ENCODE peak calls at places on chromosomes 5 and 9, in eight cellular contexts. N, P, Z, Y, T, K, V and I are unnamed samples.

GRCh38 chr5:132821791-132822190 is 8.7 kb downstream of the SHROOM1 start:
- DNase-seq in N (no peak), P (peak; percentile 1), Z (no peak), Y (no peak), T (no peak), K (peak; percentile 13), V (no peak), I (no peak)

GRCh38 chr9:101453776-101454570 is 18.4 kb upstream of the ALDOB start:
- DNase-seq in N (no peak), P (no peak), Z (no peak), Y (no peak), T (no peak), K (peak; percentile 11), V (no peak), I (no peak)

GRCh38 chr9:14906000-14906399 is 4.2 kb downstream of the FREM1 start:
- DNase-seq in N (no peak), P (no peak), Z (no peak), Y (no peak), T (no peak), K (no peak), V (no peak), I (no peak)

GRCh38 chr5:1506242-1507015 is 17.3 kb downstream of the LPCAT1 start:
- DNase-seq in N (no peak), P (no peak), Z (no peak), Y (no peak), T (no peak), K (no peak), V (peak; percentile 59), I (no peak)

GRCh38 chr5:180116441-180117377 is 45.1 kb upstream of the RNF130 start:
- DNase-seq in N (no peak), P (no peak), Z (peak; percentile 45), Y (no peak), T (no peak), K (no peak), V (peak; percentile 57), I (peak; percentile 29)

GRCh38 chr9:91042024-91042423 is 240.4 kb downstream of the SYK start:
- DNase-seq in N (no peak), P (no peak), Z (no peak), Y (no peak), T (no peak), K (no peak), V (no peak), I (no peak)

GRCh38 chr5:60210810-60211209 is 317.3 kb upstream of the PDE4D start:
- DNase-seq in N (no peak), P (no peak), Z (no peak), Y (no peak), T (no peak), K (no peak), V (peak; percentile 56), I (no peak)

GRCh38 chr5:113489299-113489698 is 1.0 kb upstream of the MCC start:
- DNase-seq in N (no peak), P (no peak), Z (no peak), Y (peak; percentile 94), T (no peak), K (peak; percentile 99), V (no peak), I (no peak)

GRCh38 chr5:68456756-68457217 is 241.2 kb downstream of the PIK3R1 start:
- DNase-seq in N (peak; percentile 7), P (peak; percentile 55), Z (no peak), Y (peak; percentile 82), T (no peak), K (peak; percentile 39), V (no peak), I (no peak)

GRCh38 chr5:95955996-95956899 is 5.4 kb downstream of the ELL2 start:
- DNase-seq in N (no peak), P (peak; percentile 56), Z (no peak), Y (no peak), T (no peak), K (no peak), V (no peak), I (no peak)

GRCh38 chr9:84057662-84058061 is 77.1 kb downstream of the RMI1 start:
- DNase-seq in N (no peak), P (no peak), Z (no peak), Y (no peak), T (no peak), K (no peak), V (no peak), I (no peak)

GRCh38 chr5:132501961-132502931 is 11.7 kb upstream of the IRF1 start:
- DNase-seq in N (no peak), P (no peak), Z (no peak), Y (no peak), T (no peak), K (no peak), V (peak; percentile 69), I (no peak)

GRCh38 chr5:56640763-56641406 is 174.5 kb upstream of the MAP3K1 start:
- DNase-seq in N (no peak), P (no peak), Z (peak; percentile 63), Y (no peak), T (no peak), K (no peak), V (no peak), I (no peak)

GRCh38 chr5:95730730-95731570 is at the start of gene RHOBTB3:
- DNase-seq in N (no peak), P (peak; percentile 96), Z (peak; percentile 88), Y (no peak), T (peak; percentile 61), K (peak; percentile 87), V (peak; percentile 96), I (peak; percentile 75)

GRCh38 chr5:173880306-173880985 is 7.7 kb upstream of the CPEB4 start:
- DNase-seq in N (no peak), P (no peak), Z (no peak), Y (no peak), T (no peak), K (peak; percentile 91), V (no peak), I (no peak)

GRCh38 chr5:483011-483410 is 40.0 kb downstream of the EXOC3 start:
- DNase-seq in N (no peak), P (no peak), Z (no peak), Y (no peak), T (no peak), K (no peak), V (no peak), I (no peak)

GRCh38 chr9:3698531-3698930 is 172.7 kb upstream of the RFX3 start:
- DNase-seq in N (no peak), P (no peak), Z (no peak), Y (no peak), T (no peak), K (no peak), V (no peak), I (no peak)

DNA sequence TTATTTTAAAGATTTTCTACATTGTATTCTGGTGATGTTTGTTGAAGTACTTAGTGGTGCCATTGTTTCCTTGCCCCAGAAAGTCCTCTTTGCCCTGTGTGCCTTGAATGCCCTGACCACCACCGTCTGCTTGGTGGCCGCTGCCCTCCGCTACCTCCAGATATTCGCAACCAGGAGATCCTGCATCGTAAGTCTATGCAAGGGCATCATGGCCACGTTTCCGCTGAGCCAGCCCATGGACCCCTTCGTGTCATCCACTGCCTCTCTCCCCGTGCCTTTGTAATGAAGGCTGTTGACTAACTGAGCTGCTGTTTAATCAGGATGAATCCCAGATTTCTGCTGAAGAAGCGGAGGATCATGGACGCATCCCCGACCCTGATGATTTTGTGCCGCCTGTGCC is 52.3 kb downstream of the ENTREP1 start:
- DNase-seq in N (no peak), P (no peak), Z (no peak), Y (no peak), T (no peak), K (no peak), V (no peak), I (no peak)
- TF ChIP-seq CTCF in N (no peak), P (no peak), Z (no peak), Y (no peak), T (no peak), K (no peak), V (no peak), I (no peak)

DNA sequence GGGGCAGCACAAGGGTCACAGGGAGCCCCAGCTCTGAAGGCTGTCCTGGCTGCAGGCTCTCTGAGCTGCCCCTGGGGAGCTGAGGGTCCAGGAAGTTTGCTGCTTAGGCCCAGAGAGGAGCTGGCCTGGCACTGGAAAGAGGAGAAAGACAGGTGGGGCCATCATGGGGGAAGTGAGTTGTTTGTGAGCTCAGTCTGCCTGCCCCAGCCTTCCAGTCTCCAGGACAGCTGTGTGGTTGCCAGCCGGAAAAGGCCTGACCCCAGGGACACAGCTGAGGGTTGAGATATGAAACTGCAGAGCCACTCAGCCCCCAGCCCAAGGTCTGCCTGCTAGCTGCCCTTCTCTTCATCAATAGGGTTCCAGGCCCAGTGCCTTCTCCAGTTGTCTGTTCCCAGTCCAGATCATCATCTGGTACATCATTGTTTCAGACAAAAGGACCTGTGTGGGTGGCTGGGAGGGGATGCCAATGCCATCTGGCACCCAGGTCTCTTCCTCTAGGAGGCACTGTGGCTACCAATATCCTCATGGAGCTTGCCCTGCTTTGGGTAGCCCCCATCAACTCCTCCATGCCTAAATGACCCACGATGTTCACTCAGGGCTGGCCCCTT is 4.2 kb upstream of the DDX41 start:
- DNase-seq in N (no peak), P (no peak), Z (no peak), Y (no peak), T (no peak), K (no peak), V (peak; percentile 39), I (no peak)
- TF ChIP-seq CTCF in N (no peak), P (no peak), Z (no peak), Y (peak; percentile 17), T (no peak), K (peak; percentile 40), V (no peak), I (no peak)

DNA sequence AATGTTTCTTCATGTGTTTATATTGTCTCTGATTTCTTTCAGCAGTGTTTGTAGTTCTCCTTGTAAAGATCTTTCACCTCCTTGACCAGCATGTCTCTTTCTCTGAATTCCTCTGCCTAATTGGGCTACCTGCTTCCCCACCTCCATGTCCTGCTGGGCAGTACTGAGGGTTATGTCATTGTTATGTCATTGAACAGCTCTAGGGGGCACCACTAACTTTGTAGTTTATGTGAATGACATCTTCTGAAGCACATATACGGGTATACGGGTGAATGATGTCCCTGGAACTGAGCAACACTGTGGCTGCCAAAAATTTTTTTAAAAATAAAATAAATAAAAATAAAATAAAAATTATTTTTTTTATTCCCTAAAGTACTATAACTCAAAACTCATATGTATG is 16.9 kb upstream of the SNCAIP start:
- DNase-seq in N (no peak), P (no peak), Z (no peak), Y (no peak), T (peak; percentile 19), K (no peak), V (no peak), I (no peak)
- TF ChIP-seq CTCF in N (peak; percentile 25), P (no peak), Z (peak; percentile 29), Y (peak; percentile 19), T (no peak), K (peak; percentile 32), V (no peak), I (peak; percentile 43)

DNA sequence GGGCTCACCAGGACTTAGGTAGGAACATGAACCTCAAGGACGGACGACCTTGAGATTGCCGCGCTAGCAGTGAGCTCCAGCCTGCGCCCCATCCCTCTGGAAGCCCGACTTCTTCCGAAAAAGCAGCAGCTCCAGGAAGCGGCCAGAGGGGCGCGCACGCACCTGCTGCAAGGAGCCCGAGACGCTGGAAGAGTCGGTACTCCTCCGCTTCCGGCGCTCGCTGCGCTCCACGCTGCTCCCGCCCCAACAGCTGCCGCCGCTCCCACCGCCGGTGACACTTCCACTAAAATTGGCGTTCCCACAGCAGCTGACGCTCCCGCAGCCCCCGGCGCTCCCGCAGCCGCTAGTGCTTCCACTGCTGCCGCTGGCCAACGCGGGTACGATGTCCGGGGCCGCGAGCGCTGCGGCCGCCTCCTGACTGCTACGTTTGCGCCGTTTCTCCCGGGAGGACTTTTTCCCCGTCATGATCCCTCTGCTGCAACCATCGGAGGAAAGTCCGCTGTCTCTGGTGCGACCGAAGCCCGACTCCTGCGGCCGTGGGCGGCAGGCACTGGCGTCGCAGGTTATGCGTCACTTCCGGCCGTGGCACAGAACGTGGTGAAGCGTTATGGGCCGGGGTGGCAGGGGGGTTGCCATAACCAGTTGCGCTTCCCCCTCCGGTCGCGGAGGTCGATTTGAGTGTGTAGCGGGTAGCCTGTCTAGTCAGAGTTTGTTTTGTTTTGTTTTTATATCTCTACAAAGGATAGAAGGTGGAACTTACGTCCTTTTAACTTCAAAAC is at the start of gene CAAP1:
- DNase-seq in N (peak; percentile 20), P (peak; percentile 96), Z (peak; percentile 98), Y (peak; percentile 70), T (peak; percentile 88), K (peak; percentile 87), V (peak; percentile 98), I (peak; percentile 84)
- TF ChIP-seq CTCF in N (peak; percentile 32), P (no peak), Z (peak; percentile 35), Y (peak; percentile 54), T (no peak), K (peak; percentile 64), V (peak; percentile 34), I (peak; percentile 58)